ENCODE peak calls at places on chromosome 10, in seven cellular contexts. U is heart left ventricle, O is astrocyte, I is AG09309, R is neural progenitor cell, T is IMR-90, J is HCT116. P is an unnamed sample.
A peak's percentile ranks its signal among the peaks of the same experiment; 100 is the strongest.

GRCh38 chr10:73876971-73877370 is 2.6 kb upstream of the CAMK2G start:
- DNase-seq in J (no peak), R (no peak), U (no peak), O (peak; percentile 29), I (no peak), T (peak; percentile 58), P (no peak)

GRCh38 chr10:68550747-68551411 is 9.3 kb upstream of the TET1 start:
- DNase-seq in J (peak; percentile 81), U (no peak), I (peak; percentile 57), O (peak; percentile 59), R (peak; percentile 87), T (peak; percentile 82), P (peak; percentile 46)

GRCh38 chr10:131170042-131170983 is 141.2 kb downstream of the TCERG1L start:
- DNase-seq in I (no peak), R (no peak), O (no peak), U (no peak), T (no peak), J (no peak), P (no peak)

GRCh38 chr10:131175891-131176290 is 135.6 kb downstream of the TCERG1L start:
- DNase-seq in U (no peak), R (no peak), J (no peak), O (no peak), T (no peak), I (no peak), P (no peak)

GRCh38 chr10:17609523-17610079 is 7.6 kb downstream of the HACD1 start:
- DNase-seq in I (no peak), T (no peak), J (no peak), O (no peak), R (no peak), U (no peak), P (no peak)

GRCh38 chr10:93856349-93857140 is 37.2 kb upstream of the SLC35G1 start:
- DNase-seq in O (no peak), U (no peak), J (no peak), I (no peak), R (no peak), T (no peak), P (no peak)

GRCh38 chr10:61586829-61587228 is 75.9 kb upstream of the CABCOCO1 start:
- DNase-seq in R (no peak), O (no peak), U (no peak), I (no peak), T (no peak), J (no peak), P (no peak)

GRCh38 chr10:132813560-132814468 is 27.9 kb upstream of the NKX6-2 start:
- DNase-seq in T (no peak), U (no peak), O (no peak), R (no peak), J (no peak), I (no peak), P (no peak)

GRCh38 chr10:119253433-119254174 is 46.2 kb downstream of the GRK5 start:
- DNase-seq in J (peak; percentile 97), U (peak; percentile 83), T (peak; percentile 96), O (peak; percentile 95), I (peak; percentile 85), R (peak; percentile 40), P (peak; percentile 48)

GRCh38 chr10:92972066-92972870 is 88.3 kb upstream of the CYP26C1 start:
- DNase-seq in O (peak; percentile 84), U (no peak), J (peak; percentile 78), I (peak; percentile 62), T (peak; percentile 90), R (no peak), P (no peak)

GRCh38 chr10:182441-183201 is 47.4 kb downstream of the ZMYND11 start:
- DNase-seq in O (peak; percentile 60), I (no peak), J (no peak), R (no peak), T (peak; percentile 74), U (no peak), P (no peak)

GRCh38 chr10:100654835-100655759 is 90.3 kb upstream of the PAX2 start:
- DNase-seq in T (no peak), I (no peak), O (no peak), U (no peak), J (no peak), R (peak; percentile 67), P (peak; percentile 65)

GRCh38 chr10:59234814-59235429 is 58.5 kb downstream of the PHYHIPL start:
- DNase-seq in I (peak; percentile 4), T (peak; percentile 58), O (peak; percentile 42), U (no peak), J (peak; percentile 44), R (peak; percentile 60), P (peak; percentile 9)

GRCh38 chr10:20890491-20891337 is 6.4 kb downstream of the NEBL start:
- DNase-seq in O (peak; percentile 70), I (no peak), J (no peak), T (no peak), U (no peak), R (no peak), P (no peak)

GRCh38 chr10:110365356-110366143 is 60.8 kb upstream of the SMNDC1 start:
- DNase-seq in U (no peak), I (no peak), R (no peak), J (no peak), T (no peak), O (no peak), P (no peak)

GRCh38 chr10:33180390-33180789 is 154.1 kb downstream of the NRP1 start:
- DNase-seq in R (no peak), U (no peak), T (peak; percentile 68), I (no peak), O (peak; percentile 71), J (no peak), P (no peak)

GRCh38 chr10:103544657-103545310 is 51.3 kb downstream of the NEURL1 start:
- DNase-seq in J (no peak), T (no peak), O (no peak), I (no peak), R (no peak), U (no peak), P (no peak)

GRCh38 chr10:103545771-103546281 is 52.3 kb downstream of the NEURL1 start:
- DNase-seq in R (no peak), U (no peak), T (no peak), O (no peak), J (no peak), I (no peak), P (no peak)

GRCh38 chr10:103545366-103545765 is 51.9 kb downstream of the NEURL1 start:
- DNase-seq in U (no peak), R (no peak), O (no peak), I (no peak), T (no peak), J (no peak), P (no peak)

GRCh38 chr10:103542764-103543616 is 49.5 kb downstream of the NEURL1 start:
- DNase-seq in U (peak; percentile 38), O (peak; percentile 21), R (peak; percentile 77), I (no peak), J (peak; percentile 46), T (peak; percentile 49), P (peak; percentile 42)

GRCh38 chr10:103543617-103544525 is 50.4 kb downstream of the NEURL1 start:
- DNase-seq in R (no peak), O (no peak), I (no peak), U (no peak), T (no peak), J (no peak), P (no peak)
- TF ChIP-seq CTCF in R (no peak), O (no peak), I (no peak), U (no peak), T (no peak), J (no peak), P (no peak)

GRCh38 chr10:31929260-31929985 is 792 bp upstream of the ARHGAP12 start:
- DNase-seq in O (no peak), J (no peak), T (no peak), I (no peak), U (peak; percentile 68), R (peak; percentile 43), P (no peak)
- TF ChIP-seq CTCF in O (no peak), J (no peak), T (no peak), I (no peak), U (no peak), R (no peak), P (no peak)

DNA sequence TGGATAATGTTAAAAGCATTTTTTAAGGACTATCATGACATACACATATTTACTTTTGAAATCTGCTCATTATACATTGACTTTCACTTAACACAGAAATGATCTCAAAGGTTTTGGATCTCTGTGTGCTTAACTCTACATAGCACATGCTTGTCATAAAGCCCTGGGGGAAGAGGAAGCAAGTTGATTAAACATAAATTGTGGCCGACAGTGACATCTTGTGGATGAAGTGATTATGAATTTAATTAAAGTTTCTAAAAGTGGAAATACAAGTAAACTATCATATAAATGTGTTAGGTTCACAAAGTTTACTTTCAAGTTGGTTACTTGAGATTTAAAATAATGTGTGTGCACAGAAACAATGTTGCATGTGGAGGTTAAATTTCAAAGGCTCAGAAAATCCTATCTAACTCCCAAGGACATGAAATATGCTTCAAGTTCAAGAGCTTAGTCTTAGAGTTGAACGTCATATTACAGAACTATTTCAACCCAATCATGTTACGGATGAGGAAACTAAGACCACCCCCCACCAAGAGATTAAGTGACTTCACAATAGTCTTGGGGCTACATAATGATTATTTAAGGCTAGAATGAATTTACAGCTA is 1247.8 kb downstream of the GATA3 start:
- DNase-seq in R (peak; percentile 55), O (peak; percentile 34), J (peak; percentile 23), I (peak; percentile 21), U (no peak), T (peak; percentile 53), P (no peak)
- TF ChIP-seq CTCF in R (peak; percentile 60), O (peak; percentile 38), J (no peak), I (peak; percentile 29), U (peak; percentile 30), T (peak; percentile 50), P (peak; percentile 35)

GRCh38 chr10:6163364-6164270 is 39.1 kb upstream of the PFKFB3 start:
- DNase-seq in O (peak; percentile 66), T (peak; percentile 84), R (peak; percentile 84), I (no peak), J (peak; percentile 69), U (peak; percentile 94), P (peak; percentile 88)
- TF ChIP-seq CTCF in O (no peak), T (no peak), R (no peak), I (no peak), J (no peak), U (no peak), P (no peak)